ENCODE peak calls at places on chromosome 15, in seven cellular contexts. F is anterior cingulate cortex; Q is bronchial epithelial cell; R is neuronal stem cell; M is psoas muscle; E is activated CD8-positive, alpha-beta T cell treated with anti-CD3 and anti-CD28 coated beads, Interleukin-2, amount 10 ng/mL, durations not matched to agents 7 days and 5 days; T is iris pigment epithelial cell. H is an unnamed sample.

GRCh38 chr15:59186501-59186900 is 20.1 kb upstream of the LDHAL6B start:
- DNase-seq in R (no peak), T (peak), Q (no peak), M (no peak), E (no peak), F (no peak), H (no peak)

GRCh38 chr15:91561371-91562100 is 292.0 kb upstream of the SLCO3A1 start:
- DNase-seq in F (no peak), Q (peak), E (no peak), R (no peak), M (peak), T (peak), H (no peak)

GRCh38 chr15:43206054-43206453 is 14.8 kb downstream of the EPB42 start:
- DNase-seq in F (no peak), M (no peak), Q (no peak), E (no peak), R (no peak), T (no peak), H (no peak)

GRCh38 chr15:100924436-100924835 is 5.3 kb downstream of the LRRK1 start:
- DNase-seq in E (no peak), Q (no peak), F (no peak), R (no peak), M (no peak), T (no peak), H (no peak)

GRCh38 chr15:62975515-62975914 is 67.0 kb upstream of the TPM1 start:
- DNase-seq in T (no peak), R (no peak), M (no peak), E (no peak), Q (no peak), F (no peak), H (no peak)

GRCh38 chr15:68650901-68651709 is 72.3 kb downstream of the CORO2B start:
- DNase-seq in M (peak), F (no peak), E (peak), Q (no peak), R (peak), T (no peak), H (peak)

GRCh38 chr15:31200735-31201151 is 99.2 kb upstream of the TRPM1 start:
- DNase-seq in R (peak), Q (peak), F (no peak), M (peak), E (peak), T (peak), H (peak)

GRCh38 chr15:88247914-88248313 is 8.6 kb downstream of the NTRK3 start:
- DNase-seq in E (no peak), F (no peak), R (no peak), M (no peak), Q (no peak), T (no peak), H (no peak)

GRCh38 chr15:75359537-75360250 is 8.7 kb downstream of the MAN2C1 start:
- DNase-seq in R (no peak), E (no peak), T (no peak), F (no peak), M (no peak), Q (no peak), H (no peak)

GRCh38 chr15:67547836-67548531 is 5.5 kb downstream of the MAP2K5 start:
- DNase-seq in Q (peak), M (no peak), E (no peak), T (peak), R (no peak), F (no peak), H (no peak)

GRCh38 chr15:64633332-64633731 is 142.1 kb downstream of the RBPMS2 start:
- DNase-seq in M (no peak), Q (no peak), E (no peak), R (no peak), T (no peak), F (no peak), H (no peak)

GRCh38 chr15:42650208-42651066 is 75.0 kb downstream of the STARD9 start:
- DNase-seq in T (peak), M (peak), E (peak), F (peak), Q (peak), R (peak), H (peak)

GRCh38 chr15:27481768-27482167 is 510.8 kb downstream of the GABRG3 start:
- DNase-seq in F (no peak), T (no peak), E (no peak), Q (no peak), R (no peak), M (no peak), H (no peak)

GRCh38 chr15:49688135-49688790 is 67.4 kb downstream of the DTWD1 start:
- DNase-seq in M (no peak), T (no peak), F (no peak), E (no peak), R (no peak), Q (no peak), H (no peak)

GRCh38 chr15:29596266-29596665 is 226.0 kb downstream of the TJP1 start:
- DNase-seq in M (no peak), E (no peak), F (no peak), T (peak), Q (peak), R (no peak), H (no peak)

GRCh38 chr15:88069561-88069960 is 187.0 kb downstream of the NTRK3 start:
- DNase-seq in T (no peak), E (no peak), F (no peak), Q (no peak), R (no peak), M (no peak), H (no peak)

GRCh38 chr15:66798426-66799061 is 96.5 kb downstream of the SMAD6 start:
- DNase-seq in Q (no peak), F (no peak), E (no peak), R (no peak), T (peak), M (no peak), H (no peak)

GRCh38 chr15:38690737-38691332 is 126.2 kb upstream of the RASGRP1 start:
- DNase-seq in Q (peak), R (peak), M (peak), T (peak), F (peak), E (peak), H (peak)

GRCh38 chr15:81330351-81331085 is 6.6 kb upstream of the STARD5 start:
- DNase-seq in Q (no peak), R (no peak), T (no peak), E (no peak), M (no peak), F (no peak), H (no peak)

GRCh38 chr15:23447107-23447500 is at the start of gene GOLGA6L2:
- DNase-seq in R (no peak), Q (no peak), T (no peak), E (no peak), F (no peak), M (no peak), H (no peak)

GRCh38 chr15:54839379-54839778 is 357.4 kb downstream of the RSL24D1 start:
- DNase-seq in T (no peak), F (no peak), E (no peak), R (no peak), Q (no peak), M (no peak), H (no peak)

GRCh38 chr15:25981114-25981513 is 118.0 kb upstream of the ATP10A start:
- DNase-seq in M (no peak), E (no peak), F (no peak), Q (no peak), R (no peak), T (no peak), H (no peak)

GRCh38 chr15:68501616-68502015 is 69.7 kb upstream of the ITGA11 start:
- DNase-seq in M (no peak), F (no peak), E (no peak), Q (no peak), T (no peak), R (no peak), H (no peak)

GRCh38 chr15:75696303-75696657 is 16.4 kb downstream of the CSPG4 start:
- DNase-seq in Q (peak), T (no peak), M (no peak), E (no peak), F (no peak), R (no peak), H (no peak)

GRCh38 chr15:67127925-67128324 is 62.5 kb downstream of the SMAD3 start:
- DNase-seq in Q (peak), M (no peak), F (no peak), E (no peak), T (peak), R (no peak), H (peak)

GRCh38 chr15:36591534-36592411 is 12.3 kb downstream of the CDIN1 start:
- DNase-seq in F (no peak), E (no peak), T (peak), M (no peak), Q (peak), R (no peak), H (peak)

GRCh38 chr15:34223904-34224596 is 766 bp upstream of the EMC4 start:
- DNase-seq in T (peak), F (no peak), R (no peak), E (no peak), Q (no peak), M (no peak), H (no peak)

GRCh38 chr15:90953947-90954711 is 555 bp upstream of the RCCD1 start:
- DNase-seq in M (no peak), Q (no peak), R (no peak), E (no peak), F (no peak), T (no peak), H (no peak)

GRCh38 chr15:44492672-44493071 is 44.3 kb upstream of the EIF3J start:
- DNase-seq in Q (no peak), E (no peak), F (no peak), T (no peak), M (no peak), R (no peak), H (no peak)

GRCh38 chr15:62421289-62421688 is 256.2 kb upstream of the C2CD4B start:
- DNase-seq in F (no peak), T (no peak), R (no peak), Q (no peak), E (no peak), M (no peak), H (no peak)

GRCh38 chr15:55990986-55991385 is 2.4 kb downstream of the NEDD4 start:
- DNase-seq in R (no peak), F (no peak), T (no peak), Q (no peak), E (no peak), M (no peak), H (no peak)

GRCh38 chr15:51191766-51192165 is 97.1 kb upstream of the TNFAIP8L3 start:
- DNase-seq in M (no peak), R (no peak), E (no peak), T (no peak), Q (peak), F (no peak), H (no peak)

GRCh38 chr15:83207622-83208356 is at the start of gene HDGFL3:
- DNase-seq in R (peak), Q (no peak), T (peak), F (peak), M (peak), E (peak), H (peak)

GRCh38 chr15:93302080-93302765 is 213.2 kb upstream of the RGMA start:
- DNase-seq in R (no peak), M (no peak), T (no peak), Q (no peak), E (no peak), F (peak), H (peak)

GRCh38 chr15:56934269-56934668 is 15.8 kb downstream of the TCF12 start:
- DNase-seq in R (no peak), Q (peak), M (no peak), F (no peak), T (peak), E (no peak), H (no peak)

H was measured in body of pancreas.